ENCODE peak calls at places on chromosome 16, in nine cellular contexts. I is cardiac fibroblast, V is fibroblast of the aortic adventitia, E is stomach, G is right lobe of liver, W is MCF 10A, R is HFF-Myc, X is PC-3, N is neural progenitor cell. K is an unnamed sample.

GRCh38 chr16:81869326-81869725 is 90.2 kb downstream of the PLCG2 start:
- DNase-seq in E (no peak), X (no peak), I (no peak), W (no peak), R (no peak), G (no peak), N (no peak), V (no peak), K (no peak)

GRCh38 chr16:1701216-1701878 is 4.6 kb upstream of the MAPK8IP3 start:
- DNase-seq in N (no peak), R (no peak), X (no peak), I (no peak), W (no peak), V (no peak), G (no peak), E (no peak), K (no peak)

GRCh38 chr16:46947900-46948547 is 25.4 kb downstream of the DNAJA2 start:
- DNase-seq in X (peak; percentile 53), W (peak; percentile 57), R (no peak), N (peak; percentile 56), V (peak; percentile 63), I (peak; percentile 63), G (no peak), E (peak; percentile 26), K (peak; percentile 64)

GRCh38 chr16:13873835-13874438 is 46.0 kb upstream of the ERCC4 start:
- DNase-seq in R (no peak), X (peak; percentile 28), G (no peak), V (peak; percentile 9), N (peak; percentile 75), I (peak; percentile 60), E (no peak), W (peak; percentile 30), K (no peak)

GRCh38 chr16:17063156-17063555 is 407.6 kb downstream of the XYLT1 start:
- DNase-seq in V (no peak), G (no peak), X (no peak), N (no peak), W (no peak), I (no peak), R (no peak), E (no peak), K (no peak)

GRCh38 chr16:89525146-89525913 is 17.1 kb downstream of the SPG7 start:
- DNase-seq in V (no peak), X (no peak), G (no peak), I (no peak), N (no peak), R (no peak), E (no peak), W (no peak), K (peak; percentile 33)

GRCh38 chr16:14298374-14299122 is 227.4 kb downstream of the MRTFB start:
- DNase-seq in X (no peak), V (no peak), W (no peak), E (no peak), N (no peak), R (no peak), I (no peak), G (no peak), K (no peak)

GRCh38 chr16:4611337-4612023 is 3.2 kb downstream of the UBALD1 start:
- DNase-seq in X (no peak), N (no peak), I (peak; percentile 59), V (no peak), G (no peak), W (peak; percentile 65), R (no peak), E (no peak), K (no peak)

GRCh38 chr16:59540621-59541020 is 806.5 kb upstream of the GOT2 start:
- DNase-seq in N (no peak), I (no peak), W (no peak), X (peak; percentile 10), G (no peak), E (no peak), R (no peak), V (no peak), K (no peak)

GRCh38 chr16:48526058-48526957 is 83.7 kb downstream of the N4BP1 start:
- DNase-seq in W (peak; percentile 84), R (no peak), X (peak; percentile 81), E (peak; percentile 57), G (peak; percentile 70), I (no peak), V (no peak), N (peak; percentile 55), K (peak; percentile 73)
- TF ChIP-seq CTCF in W (peak; percentile 69), R (peak; percentile 10), X (peak; percentile 72), E (no peak), G (peak; percentile 58), I (no peak), V (no peak), N (peak; percentile 52), K (peak; percentile 62)

GRCh38 chr16:87575027-87575804 is 27.1 kb upstream of the JPH3 start:
- DNase-seq in N (peak; percentile 66), R (no peak), E (no peak), I (peak; percentile 46), G (no peak), V (no peak), W (no peak), X (no peak), K (no peak)
- TF ChIP-seq CTCF in N (peak; percentile 44), R (no peak), E (no peak), I (no peak), G (no peak), V (no peak), W (no peak), X (no peak), K (no peak)

GRCh38 chr16:2785101-2785991 is 2.0 kb downstream of the PRSS33 start:
- DNase-seq in N (no peak), E (no peak), I (no peak), R (no peak), W (no peak), V (no peak), G (no peak), X (no peak), K (no peak)
- TF ChIP-seq CTCF in N (peak; percentile 13), E (no peak), I (no peak), R (peak; percentile 4), W (no peak), V (peak; percentile 13), G (no peak), X (peak; percentile 29), K (no peak)

DNA sequence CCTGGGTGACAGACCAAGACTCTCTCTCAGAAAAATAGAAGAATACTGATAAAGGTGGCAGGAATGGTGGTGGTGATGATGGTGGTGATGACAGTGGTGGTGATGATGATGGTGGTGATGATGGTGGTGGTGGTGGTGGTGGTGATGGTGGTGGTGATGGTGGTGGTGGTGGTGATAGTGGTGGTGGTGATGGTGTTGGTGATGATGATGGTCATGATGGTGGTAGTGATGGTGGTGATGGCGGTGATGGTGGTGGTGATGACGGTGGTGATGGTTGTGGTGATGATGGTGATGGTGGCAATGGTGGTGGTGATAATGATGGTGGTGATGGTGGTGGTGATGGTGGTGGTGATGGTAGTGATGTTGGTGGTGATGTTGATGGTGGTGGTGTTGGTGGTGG is 18.0 kb upstream of the CIITA start:
- DNase-seq in V (no peak), G (no peak), E (no peak), W (no peak), R (no peak), X (no peak), I (no peak), N (no peak), K (no peak)
- TF ChIP-seq CTCF in V (no peak), G (no peak), E (no peak), W (no peak), R (no peak), X (no peak), I (no peak), N (no peak), K (no peak)

GRCh38 chr16:88385112-88385594 is 2.4 kb downstream of the ZNF469 start:
- DNase-seq in I (no peak), V (no peak), W (no peak), X (no peak), R (no peak), N (no peak), E (no peak), G (no peak), K (no peak)
- TF ChIP-seq CTCF in I (no peak), V (no peak), W (no peak), X (no peak), R (no peak), N (no peak), E (no peak), G (no peak), K (no peak)

GRCh38 chr16:74726736-74727135 is 26.1 kb upstream of the MLKL start:
- DNase-seq in V (no peak), E (no peak), G (no peak), W (peak; percentile 51), I (no peak), N (no peak), R (no peak), X (peak; percentile 66), K (no peak)
- TF ChIP-seq CTCF in V (peak; percentile 40), E (no peak), G (no peak), W (peak; percentile 54), I (peak; percentile 57), N (peak; percentile 61), R (peak; percentile 75), X (peak; percentile 63), K (peak; percentile 38)

GRCh38 chr16:85443531-85443930 is 169.6 kb upstream of the GSE1 start:
- DNase-seq in G (no peak), N (no peak), E (no peak), W (no peak), I (no peak), R (no peak), V (no peak), X (no peak), K (no peak)
- TF ChIP-seq CTCF in G (no peak), N (no peak), E (no peak), W (no peak), I (no peak), R (no peak), V (no peak), X (no peak), K (no peak)

DNA sequence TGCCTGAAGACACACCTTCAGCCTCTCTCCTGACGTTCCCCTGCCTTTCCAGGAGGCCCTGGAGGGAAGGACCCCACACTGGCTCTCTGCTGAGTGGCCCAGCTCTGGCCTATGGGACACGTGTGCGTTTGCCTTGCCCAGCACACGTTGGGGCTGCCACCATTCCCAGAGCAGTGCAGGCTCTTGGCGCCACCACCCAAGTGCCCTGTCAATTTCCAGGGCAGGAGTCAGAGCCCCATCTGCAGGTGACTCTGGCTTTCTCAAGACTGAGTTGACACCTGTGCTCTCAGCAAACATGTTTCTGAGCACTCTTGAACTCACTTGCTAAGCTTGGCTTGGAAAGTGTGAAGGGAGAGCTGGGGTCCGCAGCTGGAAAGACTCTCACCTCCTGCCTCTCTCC is 4.7 kb upstream of the IRF8 start:
- DNase-seq in R (no peak), W (peak; percentile 14), N (no peak), I (no peak), G (no peak), X (peak; percentile 19), E (no peak), V (no peak), K (no peak)
- TF ChIP-seq CTCF in R (no peak), W (no peak), N (no peak), I (no peak), G (peak; percentile 35), X (peak; percentile 27), E (no peak), V (no peak), K (peak; percentile 27)

DNA sequence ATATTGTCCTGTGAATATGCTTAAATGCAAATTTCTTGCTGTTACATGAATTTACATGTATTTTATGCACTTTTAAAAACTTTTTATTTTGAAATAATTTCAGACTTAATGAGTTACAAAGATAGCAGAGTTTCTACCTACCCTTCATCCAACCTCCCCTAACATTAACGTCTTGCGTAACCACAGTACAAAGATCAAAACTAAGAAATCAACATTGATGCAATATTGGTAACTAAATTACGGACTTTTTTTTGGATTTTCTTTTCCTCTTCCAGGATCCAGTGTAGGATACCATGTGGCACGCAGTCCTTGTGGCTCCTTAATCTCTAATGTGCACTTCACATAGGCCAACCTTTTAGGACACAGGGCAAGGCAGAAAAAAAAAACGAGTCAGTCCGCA is 124.9 kb downstream of the ABCC12 start:
- DNase-seq in V (no peak), N (no peak), E (no peak), G (no peak), I (no peak), X (no peak), W (no peak), R (no peak), K (no peak)
- TF ChIP-seq CTCF in V (no peak), N (no peak), E (no peak), G (no peak), I (no peak), X (no peak), W (no peak), R (no peak), K (no peak)

K was measured in GM10248.